ENCODE peak calls at places on chromosomes 5 and 9, in six cellular contexts. D is IMR-90; L is RWPE2; F is mucosa of descending colon; Q is left cardiac atrium; X is activated naive CD8-positive, alpha-beta T cell treated with anti-CD3 and anti-CD28 coated beads, Interleukin-2, amount 50 U/mL, for 24 hours. J is an unnamed sample.

GRCh38 chr9:120663380-120663779 is 50.9 kb downstream of the MEGF9 start:
- ATAC-seq in F (no peak), L (no peak), Q (no peak), D (no peak), X (no peak), J (no peak)

GRCh38 chr5:171092194-171092593 is 216.9 kb upstream of the TLX3 start:
- ATAC-seq in Q (no peak), F (no peak), L (peak), X (no peak), D (peak), J (no peak)

GRCh38 chr9:13718086-13718485 is 438.6 kb upstream of the MPDZ start:
- ATAC-seq in F (no peak), X (no peak), Q (no peak), L (peak), D (no peak), J (no peak)

GRCh38 chr5:57900356-57900944 is 417.8 kb upstream of the ACTBL2 start:
- ATAC-seq in L (no peak), X (no peak), F (no peak), D (no peak), Q (no peak), J (no peak)

GRCh38 chr5:72503888-72504491 is 3.2 kb downstream of the ZNF366 start:
- ATAC-seq in X (no peak), F (peak), L (no peak), Q (peak), D (peak), J (no peak)

GRCh38 chr5:149195337-149195887 is 54.1 kb downstream of the ABLIM3 start:
- ATAC-seq in Q (peak), X (no peak), L (no peak), D (no peak), F (no peak), J (no peak)

GRCh38 chr5:74949976-74950375 is 83.8 kb upstream of the FAM169A start:
- ATAC-seq in L (no peak), F (peak), D (no peak), Q (no peak), X (no peak), J (no peak)

GRCh38 chr9:21028476-21028875 is 3.0 kb downstream of the HACD4 start:
- ATAC-seq in L (no peak), X (no peak), D (peak), F (no peak), Q (no peak), J (no peak)

GRCh38 chr5:13569088-13569715 is 375.3 kb downstream of the DNAH5 start:
- ATAC-seq in L (no peak), X (no peak), F (no peak), Q (no peak), D (no peak), J (no peak)

GRCh38 chr9:90071257-90071656 is 466.4 kb downstream of the GADD45G start:
- ATAC-seq in L (no peak), F (no peak), Q (no peak), D (no peak), X (no peak), J (no peak)